ENCODE peak calls at places on chromosome 19, in four cellular contexts. A is CD8-positive, alpha-beta memory T cell; O is adipocyte; G is K562. K is an unnamed sample.

GRCh38 chr19:55304279-55304978 is 20.6 kb downstream of the BRSK1 start:
- DNase-seq in O (no peak), A (no peak), G (peak), K (no peak)

GRCh38 chr19:50818859-50819472 is 4.6 kb downstream of the KLK1 start:
- DNase-seq in O (no peak), G (no peak), A (no peak), K (no peak)

GRCh38 chr19:51777570-51778460 is 16.8 kb downstream of the FPR2 start:
- DNase-seq in O (peak), G (peak), A (no peak), K (peak)

GRCh38 chr19:1675633-1676350 is 23.4 kb upstream of the TCF3 start:
- DNase-seq in O (peak), G (peak), A (no peak), K (no peak)

GRCh38 chr19:19647037-19647835 is 3.8 kb upstream of the GMIP start:
- DNase-seq in A (no peak), G (no peak), O (no peak), K (no peak)

GRCh38 chr19:34731019-34731829 is 2.8 kb upstream of the ZNF181 start:
- DNase-seq in G (peak), O (no peak), A (no peak), K (no peak)

GRCh38 chr19:1355258-1355973 is 28.3 kb upstream of the NDUFS7 start:
- DNase-seq in A (no peak), O (peak), G (peak), K (no peak)

GRCh38 chr19:50050406-50051223 is 24.8 kb downstream of the ZNF473 start:
- DNase-seq in O (peak), G (peak), A (peak), K (peak)

GRCh38 chr19:49799798-49800376 is 13.2 kb downstream of the FUZ start:
- DNase-seq in A (no peak), G (peak), O (no peak), K (no peak)

GRCh38 chr19:18153555-18154134 is 682 bp downstream of the PIK3R2 start:
- DNase-seq in G (peak), A (peak), O (peak), K (no peak)

GRCh38 chr19:18156841-18157464 is 4.0 kb downstream of the PIK3R2 start:
- DNase-seq in A (no peak), G (peak), O (peak), K (peak)

GRCh38 chr19:47351545-47351944 is 2.4 kb downstream of the DHX34 start:
- DNase-seq in O (peak), A (no peak), G (no peak), K (no peak)

GRCh38 chr19:54470276-54470887 is 2.7 kb downstream of the CDC42EP5 start:
- DNase-seq in O (no peak), G (no peak), A (no peak), K (no peak)

GRCh38 chr19:17076539-17076919 is 952 bp downstream of the MYO9B start:
- DNase-seq in O (peak), A (peak), G (no peak), K (no peak)

GRCh38 chr19:17075035-17075859 is at the start of the genes HAUS8 and MYO9B:
- DNase-seq in A (peak), O (peak), G (peak), K (peak)

GRCh38 chr19:17075860-17076538 is 422 bp downstream of the MYO9B start:
- DNase-seq in A (peak), O (peak), G (peak), K (no peak)

GRCh38 chr19:17074628-17075034 is 621 bp downstream of the HAUS8 start:
- DNase-seq in A (no peak), O (no peak), G (no peak), K (no peak)

GRCh38 chr19:17073869-17074627 is 1.2 kb downstream of the HAUS8 start:
- DNase-seq in O (no peak), A (peak), G (peak), K (no peak)
- H3K4me3 ChIP-seq in O (peak), A (peak), G (peak), K (peak)

DNA sequence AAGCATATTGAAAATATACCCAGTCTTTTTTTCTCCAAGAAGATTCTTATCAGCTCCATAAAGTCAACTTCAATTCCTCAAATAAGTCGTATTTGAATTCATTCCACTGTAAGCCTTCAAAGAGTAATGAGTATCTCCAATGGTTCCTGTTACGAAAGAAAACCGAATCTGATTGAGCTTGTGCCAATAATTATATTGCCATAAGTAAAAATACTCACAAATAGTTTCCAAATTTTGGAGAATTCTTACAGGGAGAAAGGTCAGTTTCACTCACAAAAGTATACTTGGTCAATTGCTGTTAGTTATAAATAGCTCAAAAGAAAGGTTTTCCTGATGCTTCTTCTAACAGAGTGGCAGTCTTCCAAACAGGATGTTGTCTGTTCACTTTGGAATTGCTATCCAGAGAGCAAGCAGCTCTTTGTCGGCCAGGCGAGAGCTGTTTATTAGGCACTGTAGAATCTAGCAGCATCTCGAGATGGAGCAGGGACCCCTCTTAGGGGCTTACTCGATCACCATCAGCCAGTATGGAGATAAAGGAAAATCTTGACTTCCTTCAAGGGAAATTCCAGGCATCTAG is 13.5 kb downstream of the ERICH4 start:
- DNase-seq in A (no peak), O (peak), G (no peak), K (no peak)
- H3K4me3 ChIP-seq in A (no peak), O (no peak), G (no peak), K (no peak)

GRCh38 chr19:10026744-10027143 is 13.5 kb downstream of the RDH8 start:
- DNase-seq in A (no peak), G (no peak), O (no peak), K (no peak)

GRCh38 chr19:10021446-10021845 is 8.2 kb downstream of the RDH8 start:
- DNase-seq in A (no peak), G (no peak), O (no peak), K (no peak)

GRCh38 chr19:10021863-10022262 is 8.6 kb downstream of the RDH8 start:
- DNase-seq in G (no peak), A (no peak), O (no peak), K (no peak)

GRCh38 chr19:10027158-10027997 is 14.1 kb downstream of the RDH8 start:
- DNase-seq in A (peak), G (peak), O (peak), K (peak)
- H3K4me3 ChIP-seq in A (no peak), G (no peak), O (peak), K (no peak)

DNA sequence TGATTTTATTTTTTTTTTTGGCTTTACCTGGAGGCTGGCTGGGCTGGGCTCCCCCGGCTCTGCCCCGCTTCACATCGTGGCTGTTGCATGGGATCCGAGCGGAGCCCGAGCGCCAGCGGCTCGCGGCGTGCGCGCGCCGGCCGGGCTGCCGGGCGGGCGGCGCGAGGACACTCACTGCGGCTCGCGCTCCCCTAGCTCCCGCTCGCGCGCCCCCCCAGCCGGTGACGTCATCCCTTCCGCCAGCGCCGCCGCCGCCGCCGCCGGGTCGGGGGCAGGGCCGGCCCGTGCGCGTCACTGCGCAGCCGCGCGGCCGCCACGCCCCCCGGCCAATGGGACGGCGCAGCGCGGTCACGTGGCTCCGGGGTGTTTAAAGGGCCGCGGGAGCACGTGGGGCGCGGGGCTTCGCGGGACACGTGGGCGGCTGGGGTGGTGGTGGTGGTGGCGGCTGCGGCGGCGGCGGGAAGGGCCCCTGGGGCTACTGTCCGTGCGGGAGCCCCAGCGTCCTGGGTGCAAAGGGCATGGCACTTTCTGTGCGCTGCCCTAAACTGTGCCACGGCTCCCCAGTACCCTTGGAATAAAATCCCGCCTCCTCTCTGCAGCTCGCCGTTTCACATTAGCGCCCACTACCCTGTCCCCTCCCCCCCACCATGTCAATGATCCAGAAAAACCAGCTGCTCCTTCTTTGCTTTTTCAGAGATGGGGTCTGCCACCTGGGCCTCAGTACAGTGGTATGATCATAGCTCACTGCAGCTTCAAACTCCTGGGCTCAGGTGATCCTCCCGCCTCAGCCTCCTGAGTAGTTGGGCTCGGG is at the start of gene PTPRS:
- DNase-seq in G (peak), A (peak), O (peak), K (no peak)
- H3K4me3 ChIP-seq in G (peak), A (no peak), O (peak), K (peak)

GRCh38 chr19:14433454-14434156 is 499 bp downstream of the PKN1 start:
- DNase-seq in O (peak), G (no peak), A (peak), K (no peak)

GRCh38 chr19:14434157-14434501 is 1.0 kb downstream of the PKN1 start:
- DNase-seq in A (peak), G (no peak), O (peak), K (no peak)

GRCh38 chr19:14437578-14438140 is 4.6 kb downstream of the PKN1 start:
- DNase-seq in A (no peak), O (no peak), G (no peak), K (no peak)

GRCh38 chr19:14434543-14435319 is 1.6 kb downstream of the PKN1 start:
- DNase-seq in O (peak), A (peak), G (peak), K (peak)

DNA sequence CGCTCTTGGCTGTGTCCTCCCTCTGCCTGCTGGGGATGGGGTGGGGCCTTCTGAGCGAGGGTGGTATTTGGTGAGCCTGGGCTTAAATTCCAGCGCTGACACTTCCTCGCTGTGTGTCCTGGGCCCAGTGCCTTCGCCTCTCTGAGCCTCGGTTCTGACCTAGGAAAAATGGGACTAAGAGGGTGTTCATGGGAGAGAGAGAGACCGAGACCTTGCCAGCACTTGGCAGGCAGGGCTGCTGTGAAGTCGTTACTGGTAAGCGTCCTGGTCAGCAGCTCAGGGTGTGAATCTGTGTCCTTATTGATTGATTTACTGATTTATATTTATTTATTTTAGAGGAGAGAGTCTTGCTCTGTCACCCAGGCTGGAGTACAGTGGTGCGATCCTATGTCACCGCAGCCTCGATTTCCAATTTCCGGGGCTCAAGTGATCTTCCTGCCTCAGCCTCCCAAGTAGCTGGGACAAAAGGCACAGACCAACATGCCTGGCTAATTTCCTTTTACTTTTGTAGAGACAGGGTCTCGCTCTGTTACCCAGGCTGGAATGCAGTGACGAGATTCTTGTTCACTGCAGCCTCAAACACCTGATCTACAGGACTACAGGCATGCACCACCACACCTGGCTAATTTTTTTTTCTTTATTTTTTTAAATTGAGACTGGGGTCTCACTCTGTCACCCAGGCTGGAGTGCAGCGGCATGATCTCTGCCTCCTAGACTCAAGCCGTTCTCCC is 2.4 kb downstream of the PKN1 start:
- DNase-seq in G (no peak), O (no peak), A (no peak), K (no peak)
- H3K4me3 ChIP-seq in G (no peak), O (peak), A (no peak), K (no peak)

DNA sequence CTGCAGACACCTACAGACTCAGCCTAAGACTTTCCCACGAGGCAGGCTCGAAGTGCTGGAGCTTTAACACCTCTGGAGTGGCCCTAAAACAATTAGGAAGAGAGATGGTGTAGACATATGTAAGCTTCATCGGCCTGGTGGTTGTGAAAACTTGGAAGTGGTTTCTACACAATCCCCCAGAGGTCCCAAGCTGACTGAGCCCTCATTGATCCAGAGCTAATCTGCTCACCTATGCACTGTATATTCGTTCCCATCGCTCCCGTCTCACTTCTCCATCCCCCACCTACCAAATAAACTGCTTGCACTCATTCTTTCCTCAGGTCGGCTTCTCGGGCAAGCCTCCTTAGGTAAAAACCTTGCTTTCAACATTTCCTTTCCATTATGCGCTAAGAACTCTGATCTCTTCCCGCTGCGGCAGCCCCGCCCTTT is 767 bp upstream of the ZNF793 start:
- DNase-seq in O (no peak), A (no peak), G (no peak), K (no peak)
- H3K4me3 ChIP-seq in O (peak), A (peak), G (peak), K (peak)

GRCh38 chr19:33301011-33301899 is 1.1 kb downstream of the CEBPA start:
- DNase-seq in A (no peak), G (no peak), O (peak), K (no peak)

GRCh38 chr19:33302175-33302973 is at the start of gene CEBPA:
- DNase-seq in A (peak), G (peak), O (peak), K (no peak)

GRCh38 chr19:33300016-33300981 is 2.0 kb downstream of the CEBPA start:
- DNase-seq in A (no peak), G (no peak), O (no peak), K (no peak)

GRCh38 chr19:33302974-33303790 is 848 bp upstream of the CEBPA start:
- DNase-seq in G (no peak), O (peak), A (no peak), K (no peak)

DNA sequence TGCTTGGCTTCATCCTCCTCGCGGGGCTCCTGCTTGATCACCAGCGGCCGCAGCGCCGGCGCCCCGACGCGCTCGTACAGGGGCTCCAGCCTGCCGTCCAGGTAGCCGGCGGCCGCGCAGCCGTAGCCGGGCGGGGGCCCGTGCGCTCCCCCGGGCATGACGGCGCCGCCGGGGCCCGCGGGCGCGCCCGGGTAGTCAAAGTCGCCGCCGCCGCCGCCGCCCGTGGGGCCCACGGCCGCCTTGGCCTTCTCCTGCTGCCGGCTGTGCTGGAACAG is 497 bp downstream of the CEBPA start:
- DNase-seq in O (no peak), A (no peak), G (no peak), K (no peak)
- H3K4me3 ChIP-seq in O (peak), A (no peak), G (peak), K (no peak)

DNA sequence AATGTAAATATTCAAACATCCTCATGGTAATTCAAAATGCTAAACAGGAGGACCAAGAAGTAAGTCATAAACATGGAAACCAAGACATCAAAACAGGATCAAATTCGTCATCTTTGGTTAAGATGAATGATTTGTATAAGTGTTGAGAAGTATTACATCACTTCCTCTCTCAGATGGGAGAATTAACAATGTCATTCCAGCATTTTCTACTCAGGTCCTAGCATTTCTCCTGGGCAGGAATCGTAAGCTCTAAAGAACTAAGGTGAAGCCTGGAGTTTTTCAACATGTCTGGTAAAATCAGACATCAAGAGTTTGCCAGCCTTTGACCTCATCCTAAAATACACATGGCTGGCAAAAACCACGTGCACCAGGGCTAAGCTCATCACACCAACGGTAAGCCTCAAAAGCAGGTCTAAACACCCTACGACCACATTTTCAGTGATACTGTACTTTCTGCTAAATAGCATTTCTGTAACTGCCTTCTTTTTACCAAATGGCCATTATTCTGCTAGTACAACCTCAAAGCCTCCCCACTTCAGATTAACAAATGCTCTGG is 24.8 kb downstream of the RANBP3 start:
- DNase-seq in A (no peak), O (no peak), G (no peak), K (no peak)
- H3K4me3 ChIP-seq in A (peak), O (no peak), G (no peak), K (no peak)

DNA sequence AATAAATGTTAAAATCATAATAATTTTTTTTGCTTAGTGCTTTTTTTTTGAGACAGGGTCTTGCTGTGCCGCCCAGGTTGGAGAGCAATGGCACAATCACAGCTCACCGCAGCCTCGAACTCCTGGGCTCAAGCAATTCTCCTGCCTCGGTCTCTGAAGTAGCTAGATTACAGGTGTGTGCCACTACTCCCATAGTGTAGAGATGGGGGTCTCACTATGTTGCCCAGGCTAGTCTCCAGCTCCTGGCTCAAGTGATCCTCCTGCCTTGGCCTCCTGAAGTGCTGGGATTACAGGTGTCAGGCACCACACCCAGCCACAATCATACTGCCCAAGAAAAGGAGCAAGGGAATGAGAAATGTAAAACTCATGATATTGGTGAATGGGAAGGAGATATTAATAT is 5.1 kb downstream of the FBL start:
- DNase-seq in G (no peak), O (no peak), A (no peak), K (no peak)
- H3K4me3 ChIP-seq in G (no peak), O (no peak), A (no peak), K (no peak)

K was measured in AG09309.